ENCODE peak calls at places on chromosome 7, in ten cellular contexts. E, K, H, R, X, Y, Z, T, M and I are unnamed samples.

GRCh38 chr7:131028293-131028692 is 294.3 kb upstream of the KLF14 start:
- DNase-seq in E (no peak), K (no peak), H (no peak), R (no peak), X (no peak), Y (no peak), Z (no peak), T (no peak), M (no peak), I (no peak)

GRCh38 chr7:43694399-43694748 is 34.9 kb downstream of the COA1 start:
- DNase-seq in E (no peak), K (no peak), H (no peak), R (no peak), X (peak; percentile 92), Y (no peak), Z (no peak), T (no peak), M (no peak), I (no peak)

GRCh38 chr7:152451356-152451755 is 15.6 kb upstream of the KMT2C start:
- DNase-seq in E (no peak), K (no peak), H (no peak), R (no peak), X (no peak), Y (no peak), Z (no peak), T (no peak), M (no peak), I (no peak)

GRCh38 chr7:75915416-75916156 is 631 bp downstream of the POR start:
- DNase-seq in E (no peak), K (peak; percentile 38), H (no peak), R (peak; percentile 74), X (peak; percentile 22), Y (peak; percentile 63), Z (no peak), T (peak; percentile 31), M (peak; percentile 44), I (no peak)

GRCh38 chr7:143901360-143901709 is 641 bp downstream of the TCAF1 start:
- DNase-seq in E (peak; percentile 80), K (no peak), H (peak; percentile 31), R (peak; percentile 73), X (peak; percentile 58), Y (no peak), Z (no peak), T (peak; percentile 35), M (peak; percentile 64), I (peak; percentile 19)

GRCh38 chr7:132113536-132114409 is 462.5 kb downstream of the PLXNA4 start:
- DNase-seq in E (no peak), K (peak; percentile 42), H (no peak), R (no peak), X (no peak), Y (no peak), Z (no peak), T (no peak), M (peak; percentile 45), I (no peak)

GRCh38 chr7:26153823-26154783 is 2.1 kb downstream of the NFE2L3 start:
- DNase-seq in E (no peak), K (peak; percentile 43), H (no peak), R (no peak), X (peak; percentile 68), Y (peak; percentile 53), Z (no peak), T (no peak), M (no peak), I (no peak)

GRCh38 chr7:28329616-28330373 is 82.5 kb upstream of the CREB5 start:
- DNase-seq in E (no peak), K (no peak), H (no peak), R (no peak), X (no peak), Y (peak; percentile 78), Z (no peak), T (no peak), M (no peak), I (no peak)

GRCh38 chr7:157495594-157495993 is 158.8 kb downstream of the DNAJB6 start:
- DNase-seq in E (peak; percentile 47), K (no peak), H (no peak), R (no peak), X (no peak), Y (no peak), Z (no peak), T (no peak), M (no peak), I (no peak)

GRCh38 chr7:80841566-80842478 is 77.0 kb downstream of the SEMA3C start:
- DNase-seq in E (no peak), K (no peak), H (no peak), R (no peak), X (no peak), Y (no peak), Z (no peak), T (no peak), M (no peak), I (no peak)

DNA sequence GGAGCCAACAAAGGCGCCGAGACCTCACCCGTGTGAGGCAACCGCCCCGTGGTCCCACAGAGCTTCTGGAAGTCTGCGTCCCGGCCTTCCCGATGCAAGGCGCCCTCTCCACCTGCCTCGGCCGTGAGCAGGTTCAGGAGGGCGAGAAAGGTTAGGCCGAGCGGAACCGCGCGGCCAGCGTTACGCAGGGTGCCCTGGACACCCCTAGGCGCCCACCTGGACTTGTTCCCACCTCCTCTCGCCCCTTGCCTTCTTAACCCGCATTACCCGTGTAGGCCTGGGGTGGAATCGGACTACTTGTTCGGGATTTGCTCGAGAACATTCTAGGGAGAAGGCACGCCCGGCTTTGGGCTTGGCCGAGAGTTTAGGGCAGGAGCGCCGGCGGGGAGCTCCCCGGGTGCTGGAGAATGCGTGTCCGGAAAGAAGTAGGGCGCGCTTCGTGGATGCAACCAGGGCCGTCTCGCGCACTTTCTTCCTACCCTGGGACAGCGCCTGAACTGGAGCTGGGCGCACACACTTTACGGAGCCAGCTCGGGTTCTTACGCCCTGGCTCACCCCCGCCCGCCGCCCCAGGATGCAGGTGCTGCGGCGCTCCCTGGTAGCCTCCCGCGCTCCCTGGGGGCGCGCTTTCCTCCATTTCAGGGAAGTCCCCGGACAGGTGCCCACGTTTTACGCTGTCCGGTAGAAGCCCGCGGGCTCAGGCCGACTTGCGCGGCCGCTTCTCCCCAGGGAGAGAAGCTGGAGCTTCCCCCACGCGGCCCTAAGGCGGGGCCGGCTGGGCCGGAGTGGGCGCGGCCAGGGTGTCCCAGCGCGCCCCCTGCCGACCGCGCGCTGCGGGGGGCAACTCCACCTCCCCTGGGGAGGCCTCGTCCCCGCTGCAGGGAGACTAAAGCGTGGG is 74.5 kb downstream of the INSIG1 start:
- DNase-seq in E (peak; percentile 71), K (peak; percentile 72), H (no peak), R (no peak), X (no peak), Y (peak; percentile 25), Z (no peak), T (no peak), M (peak; percentile 51), I (no peak)
- H3K27me3 ChIP-seq in E (peaks cover 2% of the 10 kb centered on the region), K (peaks cover 76% of the 10 kb centered on the region), H (peaks cover 7% of the 10 kb centered on the region), R (no peaks in the 10 kb centered on the region), X (peaks cover 65% of the 10 kb centered on the region), Y (peaks cover 23% of the 10 kb centered on the region), Z (peaks cover 26% of the 10 kb centered on the region), T (peaks cover 46% of the 10 kb centered on the region), M (peaks cover 83% of the 10 kb centered on the region), I (peaks cover 73% of the 10 kb centered on the region)

DNA sequence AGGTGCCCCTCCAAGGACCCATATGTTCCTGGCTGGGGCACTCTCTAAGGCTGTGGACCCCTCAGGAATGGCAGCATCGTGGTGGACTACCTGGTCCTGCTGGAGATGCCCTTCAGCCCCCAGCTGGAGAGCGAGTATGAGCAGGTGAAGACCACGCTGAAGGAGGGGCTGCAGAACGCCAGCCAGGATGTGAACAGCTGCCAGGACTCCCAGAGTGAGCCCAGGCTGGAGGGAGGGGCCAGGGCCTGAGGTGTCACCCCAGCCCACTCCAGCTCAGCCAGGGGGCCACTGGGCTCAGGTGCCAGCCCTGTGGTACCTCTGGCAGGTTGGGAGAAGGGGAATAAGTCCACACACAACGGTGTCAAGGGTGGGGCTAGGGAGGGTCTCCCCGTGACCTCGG is 4.7 kb upstream of the MUC12 start:
- DNase-seq in E (no peak), K (peak; percentile 18), H (no peak), R (no peak), X (no peak), Y (no peak), Z (no peak), T (no peak), M (no peak), I (no peak)
- H3K27me3 ChIP-seq in E (peaks cover 2% of the 10 kb centered on the region), K (peaks cover 80% of the 10 kb centered on the region), H (peaks cover 4% of the 10 kb centered on the region), R (peaks cover 6% of the 10 kb centered on the region), X (peaks cover 63% of the 10 kb centered on the region), Y (peaks cover 12% of the 10 kb centered on the region), Z (peaks cover 22% of the 10 kb centered on the region), T (peaks cover 20% of the 10 kb centered on the region), M (peaks cover 87% of the 10 kb centered on the region), I (peaks cover 37% of the 10 kb centered on the region)

GRCh38 chr7:151179287-151179860 is 7.7 kb downstream of the ASB10 start:
- DNase-seq in E (peak; percentile 37), K (no peak), H (no peak), R (no peak), X (no peak), Y (no peak), Z (no peak), T (no peak), M (no peak), I (peak; percentile 22)

GRCh38 chr7:151179946-151180345 is 7.1 kb downstream of the ASB10 start:
- DNase-seq in E (no peak), K (no peak), H (no peak), R (no peak), X (no peak), Y (no peak), Z (no peak), T (no peak), M (no peak), I (no peak)

GRCh38 chr7:151178236-151178635 is 8.8 kb downstream of the ASB10 start:
- DNase-seq in E (peak; percentile 48), K (no peak), H (no peak), R (peak; percentile 51), X (no peak), Y (no peak), Z (no peak), T (no peak), M (no peak), I (no peak)

GRCh38 chr7:151178831-151179230 is 8.2 kb downstream of the ASB10 start:
- DNase-seq in E (no peak), K (no peak), H (no peak), R (no peak), X (no peak), Y (no peak), Z (no peak), T (no peak), M (no peak), I (no peak)

DNA sequence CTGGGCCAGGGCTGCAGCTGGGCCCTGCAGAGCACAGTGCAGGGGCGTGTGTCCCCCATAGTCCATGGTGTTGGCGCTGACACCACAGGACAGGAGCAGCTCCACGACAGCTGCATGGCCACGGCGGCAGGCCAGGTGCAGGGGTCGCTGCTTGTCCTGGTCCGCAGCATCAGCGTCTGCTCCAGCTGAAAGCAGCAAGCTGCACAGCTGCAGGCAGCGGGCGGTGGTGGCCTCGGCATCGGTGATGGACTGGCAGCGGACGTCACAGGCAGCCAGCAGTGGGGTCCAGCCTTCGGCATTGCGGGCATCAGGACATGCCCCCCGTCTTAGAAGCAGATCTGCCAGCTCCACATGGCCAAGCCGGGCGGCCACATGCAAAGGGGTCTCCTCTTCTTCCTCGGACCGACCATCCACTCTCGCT is 6.0 kb downstream of the ASB10 start:
- DNase-seq in E (peak; percentile 73), K (no peak), H (no peak), R (peak; percentile 58), X (no peak), Y (no peak), Z (no peak), T (no peak), M (no peak), I (no peak)
- H3K27me3 ChIP-seq in E (no peaks in the 10 kb centered on the region), K (peaks cover 73% of the 10 kb centered on the region), H (no peaks in the 10 kb centered on the region), R (no peaks in the 10 kb centered on the region), X (peaks cover 71% of the 10 kb centered on the region), Y (no peaks in the 10 kb centered on the region), Z (no peaks in the 10 kb centered on the region), T (no peaks in the 10 kb centered on the region), M (peaks cover 9% of the 10 kb centered on the region), I (no peaks in the 10 kb centered on the region)

GRCh38 chr7:155425946-155426345 is 32.0 kb upstream of the EN2 start:
- DNase-seq in E (no peak), K (no peak), H (no peak), R (no peak), X (no peak), Y (no peak), Z (no peak), T (no peak), M (no peak), I (no peak)
- H3K27me3 ChIP-seq in E (no peaks in the 10 kb centered on the region), K (peaks cover 93% of the 10 kb centered on the region), H (peaks cover 4% of the 10 kb centered on the region), R (no peaks in the 10 kb centered on the region), X (no peaks in the 10 kb centered on the region), Y (no peaks in the 10 kb centered on the region), Z (no peaks in the 10 kb centered on the region), T (peaks cover 19% of the 10 kb centered on the region), M (peaks cover 33% of the 10 kb centered on the region), I (peaks cover 53% of the 10 kb centered on the region)